ENCODE peak calls at places on chromosomes 3 and 15, in five cellular contexts. N is Daoy, L is heart left ventricle, O is foreskin melanocyte, S is NCI-H1092 treated with DMSO at 0.1 percent for 48 hours. P is an unnamed sample.
A peak's percentile ranks its signal among the peaks of the same experiment; 100 is the strongest.

GRCh38 chr3:50204804-50205718 is at the start of gene SLC38A3:
- DNase-seq in N (no peak), L (no peak), O (no peak), S (no peak), P (no peak)

GRCh38 chr15:63877713-63878271 is 44.0 kb upstream of the HERC1 start:
- DNase-seq in N (no peak), L (no peak), O (no peak), S (no peak), P (no peak)

GRCh38 chr3:58416191-58416590 is 17.4 kb downstream of the PDHB start:
- DNase-seq in N (no peak), L (no peak), O (no peak), S (no peak), P (no peak)

GRCh38 chr15:55526559-55527036 is 18.6 kb upstream of the DNAAF4 start:
- DNase-seq in N (peak; percentile 65), L (no peak), O (peak; percentile 35), S (peak; percentile 16), P (no peak)

GRCh38 chr3:114624676-114625181 is 330.9 kb downstream of the TIGIT start:
- DNase-seq in N (peak; percentile 96), L (peak; percentile 96), O (peak; percentile 37), S (no peak), P (peak; percentile 6)

GRCh38 chr15:66171891-66172290 is 81.7 kb downstream of the MEGF11 start:
- DNase-seq in N (no peak), L (no peak), O (no peak), S (no peak), P (no peak)

GRCh38 chr3:31704651-31705179 is 172.0 kb downstream of the STT3B start:
- DNase-seq in N (peak; percentile 68), L (no peak), O (no peak), S (no peak), P (no peak)

GRCh38 chr3:66789584-66790237 is 208.4 kb upstream of the KBTBD8 start:
- DNase-seq in N (no peak), L (no peak), O (no peak), S (no peak), P (no peak)

GRCh38 chr3:29185706-29186105 is 95.2 kb upstream of the RBMS3 start:
- DNase-seq in N (peak; percentile 13), L (no peak), O (no peak), S (no peak), P (no peak)

GRCh38 chr3:426056-426455 is 229.5 kb downstream of the CHL1 start:
- DNase-seq in N (no peak), L (no peak), O (no peak), S (no peak), P (no peak)

GRCh38 chr15:78120523-78120922 is 10.7 kb downstream of the CIB2 start:
- DNase-seq in N (no peak), L (no peak), O (no peak), S (no peak), P (no peak)

GRCh38 chr15:71443538-71443937 is 328.3 kb downstream of the THSD4 start:
- DNase-seq in N (peak; percentile 35), L (peak; percentile 42), O (peak; percentile 21), S (no peak), P (peak; percentile 23)

GRCh38 chr3:115986555-115987207 is 363.4 kb downstream of the GAP43 start:
- DNase-seq in N (no peak), L (no peak), O (no peak), S (peak; percentile 6), P (peak; percentile 37)

GRCh38 chr3:157282261-157283191 is 122.6 kb upstream of the CCNL1 start:
- DNase-seq in N (peak; percentile 21), L (peak; percentile 36), O (peak; percentile 93), S (no peak), P (no peak)

GRCh38 chr3:29693863-29694262 is 413.0 kb downstream of the RBMS3 start:
- DNase-seq in N (peak; percentile 81), L (no peak), O (no peak), S (no peak), P (no peak)

GRCh38 chr3:141498592-141499223 is 11.9 kb downstream of the RASA2 start:
- DNase-seq in N (peak; percentile 36), L (peak; percentile 44), O (peak; percentile 15), S (no peak), P (no peak)

GRCh38 chr15:38391186-38391585 is 62.7 kb upstream of the FAM98B start:
- DNase-seq in N (no peak), L (no peak), O (no peak), S (no peak), P (no peak)

GRCh38 chr15:91947370-91947769 is 93.9 kb downstream of the SLCO3A1 start:
- DNase-seq in N (no peak), L (no peak), O (no peak), S (no peak), P (no peak)

GRCh38 chr3:53705024-53705750 is 141.0 kb downstream of the CHDH start:
- DNase-seq in N (no peak), L (no peak), O (no peak), S (peak; percentile 15), P (no peak)

GRCh38 chr15:85503151-85503797 is 122.9 kb downstream of the AKAP13 start:
- DNase-seq in N (no peak), L (no peak), O (no peak), S (no peak), P (no peak)

GRCh38 chr3:108091498-108092259 is 848 bp upstream of the CD47 start:
- DNase-seq in N (peak; percentile 12), L (peak; percentile 30), O (peak; percentile 3), S (no peak), P (no peak)

GRCh38 chr3:23041918-23042696 is 161.0 kb upstream of the UBE2E2 start:
- DNase-seq in N (no peak), L (peak; percentile 35), O (no peak), S (no peak), P (no peak)

GRCh38 chr3:146712826-146713225 is 107.7 kb upstream of the PLSCR5 start:
- DNase-seq in N (no peak), L (no peak), O (no peak), S (no peak), P (no peak)